ENCODE peak calls at places on chromosome 20, in nine cellular contexts. Y is BJ, A is fibroblast of pulmonary artery, U is adrenal gland, T is K562, V is fibroblast of the aortic adventitia, K is cardiac fibroblast, J is brain microvascular endothelial cell, N is OCI-LY7. Q is an unnamed sample.

GRCh38 chr20:35146299-35146921 is 726 bp downstream of the EDEM2 start:
- DNase-seq in Y (no peak), A (no peak), U (no peak), T (peak), V (no peak), K (peak), J (no peak), N (peak), Q (peak)

GRCh38 chr20:16293590-16293989 is 279.7 kb downstream of the KIF16B start:
- DNase-seq in Y (no peak), A (no peak), U (no peak), T (no peak), V (no peak), K (peak), J (no peak), N (no peak), Q (peak)

GRCh38 chr20:11849270-11849920 is 68.3 kb upstream of the BTBD3 start:
- DNase-seq in Y (no peak), A (peak), U (no peak), T (no peak), V (peak), K (peak), J (peak), N (no peak), Q (no peak)

GRCh38 chr20:58143531-58143930 is 84.9 kb downstream of the ANKRD60 start:
- DNase-seq in Y (no peak), A (no peak), U (no peak), T (no peak), V (no peak), K (no peak), J (no peak), N (no peak), Q (no peak)

GRCh38 chr20:362271-363254 is 15.7 kb downstream of the NRSN2 start:
- DNase-seq in Y (peak), A (peak), U (peak), T (peak), V (peak), K (peak), J (peak), N (peak), Q (peak)

GRCh38 chr20:3998998-3999397 is 16.4 kb downstream of the RNF24 start:
- DNase-seq in Y (no peak), A (no peak), U (no peak), T (no peak), V (no peak), K (no peak), J (no peak), N (no peak), Q (no peak)

GRCh38 chr20:22789661-22790060 is 205.3 kb upstream of the FOXA2 start:
- DNase-seq in Y (no peak), A (no peak), U (no peak), T (no peak), V (peak), K (no peak), J (no peak), N (no peak), Q (no peak)

GRCh38 chr20:36538026-36538764 is 3.1 kb upstream of the MYL9 start:
- DNase-seq in Y (no peak), A (peak), U (no peak), T (no peak), V (peak), K (peak), J (peak), N (no peak), Q (no peak)

GRCh38 chr20:59055302-59055701 is 12.7 kb upstream of the PRELID3B start:
- DNase-seq in Y (no peak), A (peak), U (no peak), T (no peak), V (peak), K (peak), J (no peak), N (peak), Q (peak)

GRCh38 chr20:57692393-57692792 is 17.4 kb downstream of the PMEPA1 start:
- DNase-seq in Y (no peak), A (no peak), U (no peak), T (no peak), V (no peak), K (no peak), J (no peak), N (no peak), Q (no peak)

GRCh38 chr20:23092409-23092756 is 6.3 kb upstream of the CD93 start:
- DNase-seq in Y (no peak), A (peak), U (no peak), T (peak), V (peak), K (peak), J (peak), N (no peak), Q (no peak)

GRCh38 chr20:9338101-9338500 is 176.3 kb upstream of the LAMP5 start:
- DNase-seq in Y (no peak), A (no peak), U (no peak), T (no peak), V (no peak), K (no peak), J (no peak), N (no peak), Q (no peak)

GRCh38 chr20:36093025-36093803 is 61.3 kb upstream of the EPB41L1 start:
- DNase-seq in Y (no peak), A (peak), U (peak), T (peak), V (no peak), K (peak), J (peak), N (no peak), Q (peak)

GRCh38 chr20:62606551-62607201 is 35.6 kb upstream of the SLCO4A1 start:
- DNase-seq in Y (no peak), A (peak), U (peak), T (no peak), V (peak), K (peak), J (no peak), N (peak), Q (no peak)

GRCh38 chr20:47676219-47676721 is 109.0 kb downstream of the SULF2 start:
- DNase-seq in Y (no peak), A (no peak), U (no peak), T (no peak), V (no peak), K (no peak), J (no peak), N (no peak), Q (no peak)

GRCh38 chr20:35271904-35272303 is 6.0 kb downstream of the MMP24OS start:
- DNase-seq in Y (no peak), A (peak), U (no peak), T (no peak), V (peak), K (peak), J (peak), N (no peak), Q (peak)

GRCh38 chr20:10553326-10553984 is 118.3 kb downstream of the SLX4IP start:
- DNase-seq in Y (no peak), A (peak), U (peak), T (peak), V (peak), K (peak), J (peak), N (peak), Q (peak)

GRCh38 chr20:62734336-62734735 is 25.7 kb downstream of the NTSR1 start:
- DNase-seq in Y (no peak), A (no peak), U (no peak), T (no peak), V (no peak), K (no peak), J (no peak), N (no peak), Q (no peak)

GRCh38 chr20:59270380-59270779 is 30.0 kb upstream of the EDN3 start:
- DNase-seq in Y (no peak), A (no peak), U (no peak), T (no peak), V (no peak), K (no peak), J (no peak), N (no peak), Q (no peak)

GRCh38 chr20:58325914-58326313 is 16.4 kb downstream of the RAB22A start:
- DNase-seq in Y (no peak), A (no peak), U (no peak), T (no peak), V (no peak), K (no peak), J (no peak), N (no peak), Q (no peak)

GRCh38 chr20:53712212-53712977 is 118.8 kb upstream of the ZNF217 start:
- DNase-seq in Y (no peak), A (no peak), U (no peak), T (no peak), V (no peak), K (no peak), J (no peak), N (no peak), Q (no peak)

GRCh38 chr20:41293269-41294037 is 24.1 kb downstream of the ZHX3 start:
- DNase-seq in Y (no peak), A (peak), U (no peak), T (no peak), V (peak), K (no peak), J (no peak), N (no peak), Q (no peak)

GRCh38 chr20:47606414-47607207 is 104.9 kb downstream of the NCOA3 start:
- DNase-seq in Y (no peak), A (no peak), U (no peak), T (no peak), V (no peak), K (no peak), J (no peak), N (no peak), Q (no peak)

GRCh38 chr20:33893314-33893713 is 82.2 kb downstream of the CHMP4B start:
- DNase-seq in Y (no peak), A (peak), U (no peak), T (no peak), V (peak), K (peak), J (peak), N (no peak), Q (peak)

GRCh38 chr20:10673831-10674683 is at the start of gene JAG1:
- DNase-seq in Y (peak), A (peak), U (peak), T (peak), V (peak), K (peak), J (peak), N (peak), Q (peak)

GRCh38 chr20:64223526-64224067 is 32.0 kb upstream of the PCMTD2 start:
- DNase-seq in Y (no peak), A (peak), U (no peak), T (peak), V (peak), K (peak), J (no peak), N (peak), Q (peak)
- TF ChIP-seq CTCF in Y (peak), A (peak), U (no peak), T (peak), V (no peak), K (peak), J (peak), N (peak), Q (no peak)

DNA sequence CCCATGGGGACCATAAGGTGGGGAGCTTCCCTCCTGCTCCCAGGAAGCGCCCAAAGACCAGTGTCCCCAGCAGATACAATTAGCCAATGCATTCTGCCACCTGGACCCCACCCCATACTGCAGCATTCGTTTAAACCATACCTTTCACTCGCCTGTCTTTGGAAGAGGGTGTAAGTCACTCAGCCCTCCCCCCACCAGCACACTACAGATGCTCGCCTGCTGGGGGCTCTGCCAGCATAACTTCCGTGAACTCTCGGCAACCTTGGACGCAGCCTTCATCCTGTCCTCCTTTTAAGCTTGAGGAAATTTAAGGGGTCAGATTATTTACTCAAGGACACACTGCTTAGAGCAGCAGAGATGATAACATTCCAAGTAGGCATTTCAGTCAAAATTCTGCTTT is 94.4 kb upstream of the NAA20 start:
- DNase-seq in Y (no peak), A (no peak), U (no peak), T (no peak), V (no peak), K (no peak), J (no peak), N (no peak), Q (no peak)
- H3K4me3 ChIP-seq in Y (no peak), A (no peak), U (no peak), T (no peak), V (no peak), K (no peak), J (no peak), N (no peak), Q (no peak)

GRCh38 chr20:5807431-5807830 is 57.2 kb downstream of the SHLD1 start:
- DNase-seq in Y (no peak), A (no peak), U (no peak), T (no peak), V (no peak), K (no peak), J (no peak), N (peak), Q (no peak)

GRCh38 chr20:5809495-5809894 is 59.3 kb downstream of the SHLD1 start:
- DNase-seq in Y (no peak), A (no peak), U (no peak), T (no peak), V (no peak), K (no peak), J (no peak), N (no peak), Q (no peak)

GRCh38 chr20:5811746-5812145 is 61.5 kb downstream of the SHLD1 start:
- DNase-seq in Y (no peak), A (no peak), U (no peak), T (no peak), V (no peak), K (no peak), J (no peak), N (peak), Q (no peak)

GRCh38 chr20:5808901-5809300 is 58.7 kb downstream of the SHLD1 start:
- DNase-seq in Y (no peak), A (no peak), U (no peak), T (no peak), V (no peak), K (no peak), J (no peak), N (no peak), Q (no peak)

GRCh38 chr20:5806457-5807263 is 56.5 kb downstream of the SHLD1 start:
- DNase-seq in Y (no peak), A (peak), U (peak), T (no peak), V (no peak), K (no peak), J (no peak), N (no peak), Q (no peak)
- TF ChIP-seq CTCF in Y (no peak), A (peak), U (no peak), T (no peak), V (no peak), K (peak), J (peak), N (peak), Q (no peak)

GRCh38 chr20:49983123-49983847 is 505 bp downstream of the SNAI1 start:
- DNase-seq in Y (no peak), A (no peak), U (no peak), T (peak), V (no peak), K (peak), J (no peak), N (no peak), Q (no peak)

GRCh38 chr20:49980140-49981008 is 2.4 kb upstream of the SNAI1 start:
- DNase-seq in Y (no peak), A (no peak), U (no peak), T (no peak), V (no peak), K (no peak), J (no peak), N (no peak), Q (no peak)

GRCh38 chr20:49982072-49982345 is 771 bp upstream of the SNAI1 start:
- DNase-seq in Y (no peak), A (no peak), U (no peak), T (no peak), V (no peak), K (no peak), J (no peak), N (no peak), Q (no peak)

GRCh38 chr20:49982346-49983122 is at the start of gene SNAI1:
- DNase-seq in Y (no peak), A (peak), U (peak), T (peak), V (peak), K (peak), J (peak), N (peak), Q (peak)

GRCh38 chr20:49981218-49982071 is 1.3 kb upstream of the SNAI1 start:
- DNase-seq in Y (no peak), A (no peak), U (no peak), T (no peak), V (no peak), K (no peak), J (no peak), N (no peak), Q (no peak)
- H3K4me3 ChIP-seq in Y (no peak), A (no peak), U (no peak), T (peak), V (no peak), K (no peak), J (no peak), N (peak), Q (no peak)

DNA sequence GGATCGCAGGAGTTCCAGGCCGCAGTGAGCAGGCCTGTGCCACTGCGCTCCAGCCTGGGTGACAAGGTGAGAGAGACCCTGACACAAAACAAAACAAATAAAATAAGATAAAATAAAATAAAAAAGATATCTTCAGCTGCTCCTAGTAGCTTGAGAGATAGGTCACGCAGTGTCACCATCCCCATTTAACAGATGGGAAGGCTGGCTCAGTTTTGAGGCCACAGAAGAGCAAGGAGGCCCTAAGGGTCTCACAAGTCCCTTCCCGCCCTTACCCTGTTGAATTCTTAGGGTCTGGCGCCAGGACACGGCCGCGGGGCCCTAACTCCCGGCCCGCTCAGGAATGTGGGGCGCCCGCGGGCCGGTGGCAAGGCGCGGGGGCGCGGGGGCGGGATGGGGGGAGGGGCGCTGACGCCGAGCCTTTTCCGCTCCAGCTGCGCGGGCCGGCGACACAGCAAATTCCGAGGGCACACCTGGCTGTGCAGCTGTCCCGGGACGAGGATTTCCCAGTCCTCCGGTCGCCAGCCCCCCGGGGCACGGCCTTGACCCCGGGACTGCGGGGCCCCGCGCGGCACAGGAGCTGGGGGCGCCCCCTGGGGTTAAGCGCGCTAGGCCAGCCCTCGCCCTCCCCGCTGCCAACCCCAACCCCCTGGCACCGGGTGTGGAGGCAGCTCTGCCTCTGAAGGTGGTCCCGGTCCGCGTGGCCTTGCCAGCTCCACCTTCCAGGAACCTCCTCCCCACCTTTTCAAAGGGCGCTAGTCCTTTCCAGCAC is 10.3 kb upstream of the R3HDML start:
- DNase-seq in Y (no peak), A (no peak), U (no peak), T (peak), V (no peak), K (no peak), J (no peak), N (no peak), Q (no peak)
- TF ChIP-seq CTCF in Y (peak), A (no peak), U (no peak), T (no peak), V (no peak), K (no peak), J (no peak), N (no peak), Q (no peak)

DNA sequence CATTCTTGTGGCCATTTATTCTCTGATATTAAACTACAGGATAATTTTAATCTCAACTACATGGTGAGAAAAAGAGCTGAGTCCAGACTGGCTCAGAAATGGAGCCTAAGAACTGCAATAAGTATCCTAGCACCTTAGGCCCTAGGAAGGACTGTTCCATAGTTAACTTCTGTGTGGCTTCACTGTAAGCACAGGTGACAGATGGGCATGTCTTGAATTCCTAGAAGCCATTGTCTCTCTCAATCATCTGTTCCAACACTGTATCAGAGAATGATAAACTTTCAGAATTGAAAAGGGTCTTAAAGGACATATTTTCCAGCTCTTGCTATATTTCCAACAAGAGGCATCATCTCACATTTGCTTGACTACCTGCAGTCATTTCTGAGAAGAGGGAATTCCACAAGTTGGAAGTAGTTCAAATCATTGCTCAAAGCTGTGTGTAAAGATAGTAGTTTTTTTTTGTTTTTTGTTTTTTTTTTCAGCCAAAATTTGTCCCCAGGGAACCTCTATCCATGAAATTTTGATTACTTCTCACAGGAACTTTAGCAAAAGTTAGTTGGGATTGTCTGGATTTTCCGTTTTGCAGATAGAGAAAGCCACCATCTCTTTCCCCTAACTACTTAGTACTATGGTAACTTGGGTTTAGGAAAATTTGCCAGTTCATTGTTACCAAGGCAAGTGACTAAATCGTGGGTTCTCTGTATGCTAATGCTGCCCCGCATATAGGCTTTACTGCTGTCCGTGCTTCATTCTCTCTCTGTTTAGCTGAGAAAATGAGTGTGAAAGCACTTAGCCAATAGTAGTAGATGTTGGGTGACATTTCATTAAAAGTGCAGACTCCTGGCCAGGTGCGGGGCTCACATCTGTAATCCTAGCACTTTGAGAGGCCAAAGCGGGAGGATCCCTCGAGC is 47.2 kb downstream of the KCNS1 start:
- DNase-seq in Y (no peak), A (no peak), U (no peak), T (no peak), V (peak), K (no peak), J (no peak), N (no peak), Q (no peak)
- H3K4me3 ChIP-seq in Y (no peak), A (no peak), U (no peak), T (no peak), V (no peak), K (no peak), J (no peak), N (peak), Q (no peak)

GRCh38 chr20:20824924-20825584 is 112.6 kb upstream of the RALGAPA2 start:
- DNase-seq in Y (no peak), A (peak), U (peak), T (peak), V (peak), K (peak), J (peak), N (peak), Q (peak)
- TF ChIP-seq CTCF in Y (peak), A (peak), U (peak), T (peak), V (peak), K (peak), J (peak), N (peak), Q (peak)

DNA sequence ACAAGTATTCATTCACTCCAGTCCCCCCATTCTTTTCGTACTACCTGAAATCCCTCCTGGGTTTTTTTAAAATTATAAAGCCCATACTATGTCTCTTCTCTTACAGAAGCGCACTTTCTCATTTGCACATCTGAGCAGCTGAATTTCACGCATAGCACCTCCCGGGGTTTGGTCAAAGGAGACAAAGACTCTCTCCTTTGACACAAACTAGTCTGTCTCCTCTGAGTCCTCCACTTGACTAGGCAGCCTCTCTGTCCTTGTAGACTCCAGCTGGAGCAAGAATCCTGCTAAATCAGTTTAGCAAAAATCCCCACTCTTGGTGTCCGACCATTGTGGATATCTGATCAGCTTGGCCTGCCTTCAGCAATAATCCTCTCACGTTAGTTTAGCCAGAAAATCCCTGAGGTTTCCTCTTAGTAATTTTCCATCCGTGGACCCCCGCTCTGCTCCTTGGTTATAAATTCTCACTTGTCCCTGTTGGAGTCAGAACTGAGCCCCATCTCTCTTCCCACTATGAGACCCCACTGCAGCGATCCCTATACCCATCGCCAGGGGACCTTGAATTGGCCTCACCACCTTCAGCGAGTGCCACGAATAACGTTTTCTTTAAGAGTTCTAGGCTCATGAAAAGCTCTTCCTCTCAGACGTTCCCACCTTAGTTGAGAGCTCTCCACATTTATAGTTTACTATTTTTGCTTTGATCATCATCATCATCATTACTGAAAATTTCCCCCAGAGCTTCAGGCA is 29.0 kb downstream of the PDYN start:
- DNase-seq in Y (no peak), A (peak), U (no peak), T (no peak), V (no peak), K (no peak), J (no peak), N (no peak), Q (no peak)
- H3K4me3 ChIP-seq in Y (no peak), A (no peak), U (no peak), T (no peak), V (no peak), K (no peak), J (no peak), N (no peak), Q (no peak)

Q was measured in epithelial cell of esophagus.